ENCODE peak calls at places on chromosomes 12 and 14, in four cellular contexts. R is heart left ventricle, M is uterus, E is stomach. S is an unnamed sample.

GRCh38 chr14:75418779-75419768 is 8.7 kb upstream of the JDP2 start:
- DNase-seq in M (no peak), R (no peak), E (peak; percentile 63), S (peak; percentile 51)

GRCh38 chr14:21209185-21209584 is 53.3 kb upstream of the OR5AU1 start:
- DNase-seq in E (no peak), R (no peak), M (no peak), S (no peak)

GRCh38 chr12:93734784-93735183 is 57.6 kb downstream of the CRADD start:
- DNase-seq in R (no peak), M (no peak), E (no peak), S (no peak)

GRCh38 chr12:109115758-109116610 is at the start of gene ACACB:
- DNase-seq in R (peak; percentile 70), E (peak; percentile 86), M (peak; percentile 67), S (peak; percentile 86)

GRCh38 chr14:80982711-80983110 is 27.3 kb downstream of the TSHR start:
- DNase-seq in R (no peak), M (no peak), E (no peak), S (no peak)

GRCh38 chr14:89214221-89214965 is 202.6 kb downstream of the FOXN3 start:
- DNase-seq in M (no peak), E (peak; percentile 96), R (peak; percentile 72), S (peak; percentile 78)

GRCh38 chr14:63308723-63309317 is 9.9 kb downstream of the GPHB5 start:
- DNase-seq in R (no peak), M (no peak), E (no peak), S (no peak)

GRCh38 chr14:50344116-50344775 is 32.1 kb downstream of the DMAC2L start:
- DNase-seq in M (no peak), E (no peak), R (no peak), S (no peak)

GRCh38 chr12:54413284-54414190 is 5.5 kb downstream of the ITGA5 start:
- DNase-seq in E (peak; percentile 37), R (peak; percentile 80), M (no peak), S (no peak)

GRCh38 chr12:42935756-42936155 is 346.2 kb upstream of the PRICKLE1 start:
- DNase-seq in M (no peak), E (no peak), R (no peak), S (no peak)

GRCh38 chr12:52684431-52684830 is 4.2 kb upstream of the KRT1 start:
- DNase-seq in M (no peak), R (no peak), E (no peak), S (no peak)

GRCh38 chr12:62813031-62813829 is 121.7 kb downstream of the PPM1H start:
- DNase-seq in M (peak; percentile 67), R (peak; percentile 76), E (peak; percentile 61), S (peak; percentile 80)

GRCh38 chr14:68341765-68342212 is 451.1 kb downstream of the ZFP36L1 start:
- DNase-seq in E (no peak), M (no peak), R (no peak), S (no peak)

GRCh38 chr12:122951406-122951805 is 14.9 kb downstream of the ABCB9 start:
- DNase-seq in E (peak; percentile 51), R (peak; percentile 16), M (no peak), S (no peak)

DNA sequence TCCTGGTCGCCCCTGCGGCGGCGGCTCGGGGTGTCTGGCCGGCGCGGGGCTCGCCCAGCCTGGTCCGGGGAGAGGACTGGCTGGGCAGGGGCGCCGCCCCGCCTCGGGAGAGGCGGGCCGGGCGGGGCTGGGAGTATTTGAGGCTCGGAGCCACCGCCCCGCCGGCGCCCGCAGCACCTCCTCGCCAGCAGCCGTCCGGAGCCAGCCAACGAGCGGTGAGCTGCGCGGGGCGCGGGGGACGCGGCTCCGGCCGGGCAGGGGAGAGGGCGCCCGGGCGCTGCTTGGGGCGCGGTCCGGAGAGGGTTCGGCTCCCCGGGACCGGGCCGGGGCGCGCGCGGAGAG is at the start of gene LGALS3:
- DNase-seq in M (peak; percentile 80), R (peak; percentile 91), E (peak; percentile 87), S (peak; percentile 87)
- TF ChIP-seq POLR2A in M (peak; percentile 75), R (peak; percentile 90), E (no peak), S (no peak)

DNA sequence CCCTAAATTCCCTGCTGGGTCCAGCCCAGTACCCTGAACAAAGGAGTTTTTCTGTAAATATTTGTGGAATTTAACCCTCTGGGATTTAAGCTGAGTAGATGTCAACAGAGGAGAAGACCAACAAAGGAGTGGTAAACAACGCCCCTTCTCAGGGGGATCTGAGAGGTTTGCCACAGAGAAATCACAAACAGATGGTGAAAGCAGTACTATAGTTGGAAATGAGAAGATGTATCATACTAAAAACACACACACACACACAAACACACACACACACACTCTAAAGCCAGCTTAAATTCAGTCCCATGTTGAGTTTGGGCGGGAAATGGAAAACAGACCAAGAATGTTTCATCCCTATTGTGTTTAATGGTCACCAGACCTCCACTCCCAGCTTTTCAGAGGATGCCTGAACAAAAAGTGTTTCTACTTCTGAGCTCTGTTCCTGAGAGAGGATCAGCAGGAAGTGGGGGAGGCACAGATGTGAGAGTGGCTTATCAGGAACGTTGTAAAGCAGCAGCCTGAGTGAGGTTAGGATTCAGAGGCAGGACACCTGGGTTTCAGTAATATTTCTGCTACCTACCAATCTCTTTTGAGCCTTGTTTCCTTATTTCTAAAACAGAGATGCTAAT is 3.2 kb downstream of the BIN2 start:
- DNase-seq in R (no peak), E (no peak), M (no peak), S (peak; percentile 32)
- H3K4me1 ChIP-seq in R (no peaks in the 10 kb centered on the region), E (peaks cover 56% of the 10 kb centered on the region), M (no peaks in the 10 kb centered on the region), S (no peaks in the 10 kb centered on the region)

GRCh38 chr12:7966558-7966957 is 30.6 kb upstream of the SLC2A3 start:
- DNase-seq in M (no peak), E (no peak), R (no peak), S (no peak)

GRCh38 chr12:7972734-7973488 is 36.9 kb upstream of the SLC2A3 start:
- DNase-seq in R (no peak), M (no peak), E (no peak), S (no peak)

DNA sequence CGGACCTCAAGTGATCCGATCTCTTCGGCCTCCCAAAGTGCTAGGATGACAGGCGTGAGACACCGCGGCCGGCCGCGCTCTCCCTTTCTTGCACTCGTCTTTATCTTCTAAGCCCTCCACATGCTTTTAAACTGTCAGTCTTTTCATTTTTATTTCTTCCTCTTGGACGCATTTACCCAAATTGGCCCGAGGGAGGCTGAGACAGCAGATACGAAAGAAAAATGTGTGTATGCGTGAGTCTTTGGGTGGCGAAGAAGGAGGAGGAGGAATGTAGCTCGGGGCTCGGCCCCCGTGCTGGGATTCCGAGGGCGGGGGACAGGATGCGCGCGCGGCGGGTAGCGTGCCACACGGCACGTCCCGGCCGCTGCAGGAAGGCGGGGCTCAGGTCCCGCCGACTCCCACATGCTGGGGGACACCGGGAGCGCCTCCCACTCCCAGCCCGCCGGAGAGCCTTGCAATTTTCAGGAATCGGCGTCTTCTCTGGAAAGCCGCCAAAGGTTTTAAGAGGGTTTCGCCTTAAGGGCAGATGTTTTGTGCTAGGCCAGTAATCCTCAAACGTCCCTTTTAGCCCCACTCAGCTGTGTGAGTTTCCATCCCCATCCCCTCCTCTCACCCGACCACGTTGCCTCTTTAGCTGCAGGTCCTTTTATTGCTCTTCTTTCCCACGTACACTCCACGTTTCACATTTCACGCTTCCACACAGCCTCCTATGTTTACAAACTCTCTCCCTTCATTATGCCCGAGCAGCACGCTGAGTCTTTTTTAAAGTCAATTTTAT is 34.7 kb upstream of the SLC2A3 start:
- DNase-seq in R (peak; percentile 95), E (peak; percentile 72), M (peak; percentile 90), S (peak; percentile 90)
- H3K27ac ChIP-seq in R (peak overlapping the region; percentile 90), E (peak overlapping the region; percentile 88), M (peak overlapping the region; percentile 88), S (peak overlapping the region; percentile 76)

GRCh38 chr12:6492838-6493579 is at the start of gene MRPL51:
- DNase-seq in M (peak; percentile 95), R (peak; percentile 99), E (peak; percentile 98), S (peak; percentile 99)
- TF ChIP-seq POLR2A in M (peak; percentile 68), R (no peak), E (no peak), S (no peak)

DNA sequence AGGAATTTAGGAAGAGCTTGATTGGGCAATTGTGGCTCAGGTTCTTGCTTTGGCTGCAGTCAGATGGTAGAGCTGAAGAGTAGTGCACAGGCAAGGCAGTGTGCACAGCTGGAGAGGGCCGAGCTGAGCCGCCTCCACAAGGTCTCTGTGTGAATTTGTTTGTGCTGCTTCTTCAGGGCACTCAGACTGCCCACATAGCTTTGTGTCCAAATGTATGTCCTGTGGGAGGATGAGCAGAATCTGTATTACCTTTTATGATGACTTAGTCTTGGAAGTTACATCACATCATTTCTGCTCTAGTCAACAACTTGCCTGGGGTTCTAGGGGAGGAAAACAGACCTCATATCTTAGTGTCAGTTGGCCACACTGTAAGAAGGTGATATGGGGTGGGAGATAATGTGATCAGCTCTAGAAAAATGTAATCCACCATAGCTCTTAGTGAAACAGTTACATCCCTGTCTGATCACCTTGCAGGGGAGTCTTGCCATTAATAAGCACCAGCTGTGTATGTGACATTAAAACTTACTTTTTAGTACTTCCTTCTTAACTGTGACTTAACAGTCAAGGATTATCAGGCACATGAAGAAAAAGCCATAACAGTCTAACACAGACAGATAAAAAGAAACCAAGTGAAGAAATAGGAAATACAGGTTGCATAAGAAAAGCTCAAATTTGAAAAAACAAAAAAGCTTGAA is 53.4 kb downstream of the RCOR1 start:
- DNase-seq in M (no peak), R (no peak), E (no peak), S (no peak)
- H3K4me1 ChIP-seq in M (no peaks in the 10 kb centered on the region), R (peaks cover 8% of the 10 kb centered on the region), E (peaks cover 67% of the 10 kb centered on the region), S (peaks cover 4% of the 10 kb centered on the region)

DNA sequence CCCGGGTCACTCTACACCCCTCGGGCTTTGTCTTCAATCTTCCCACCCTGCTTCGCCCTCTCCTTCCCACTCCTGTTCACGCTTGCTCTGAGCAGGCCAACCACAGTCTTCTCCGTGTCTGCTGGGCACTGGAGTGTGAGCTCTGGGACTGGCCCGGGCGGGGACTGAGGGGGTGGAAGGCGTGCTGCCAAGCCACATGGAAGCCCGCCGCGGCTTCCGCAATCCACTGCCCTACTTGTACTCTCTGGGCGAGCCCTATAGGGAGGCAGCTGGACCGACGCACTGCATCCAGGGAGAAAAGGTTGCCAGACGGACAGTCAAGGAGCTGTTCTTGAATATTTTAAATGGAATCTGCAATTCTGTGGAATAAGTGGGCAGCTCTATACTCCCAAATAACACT is 24.8 kb downstream of the GOLGA3 start:
- DNase-seq in M (no peak), E (no peak), R (no peak), S (no peak)
- H3K27ac ChIP-seq in M (no peak overlapping the region), E (no peak overlapping the region), R (no peak overlapping the region), S (no peak overlapping the region)

DNA sequence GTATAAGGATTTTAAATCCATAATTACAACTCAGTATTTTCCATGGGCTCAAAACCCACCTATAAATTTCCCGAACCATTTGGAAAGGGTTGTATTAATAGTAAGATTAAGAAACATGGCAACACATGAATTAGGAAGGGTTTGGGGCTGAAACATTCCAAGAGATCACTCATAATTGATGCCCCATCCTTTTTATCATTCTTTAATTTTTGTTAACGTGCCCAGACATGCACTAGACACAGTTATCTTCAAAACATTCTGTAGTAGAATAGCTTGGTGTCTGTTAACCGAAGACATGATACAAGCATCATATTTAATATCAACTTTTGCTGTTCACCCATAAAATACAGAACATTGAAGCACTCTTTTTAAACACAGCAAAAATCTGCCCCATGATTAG is 106.8 kb upstream of the FRMD6 start:
- DNase-seq in R (no peak), E (no peak), M (no peak), S (no peak)
- TF ChIP-seq POLR2A in R (no peak), E (no peak), M (no peak), S (no peak)